ENCODE peak calls at places on chromosomes 1 and 21, in eight cellular contexts. W is tibial artery; Q is GF-D8; U is upper lobe of right lung; K is SHP77; B is fibroblast of villous mesenchyme; P is stimulated activated CD4-positive, alpha-beta T cell treated with anti-CD3 and anti-CD28 coated beads, Interleukin-2, amount 100 ng/mL, for 24 hours; Y is posterior cingulate gyrus. Z is an unnamed sample.

GRCh38 chr1:187634940-187635339 is 806.2 kb downstream of the PLA2G4A start:
- DNase-seq in Y (no peak), K (no peak), W (no peak), P (no peak), B (no peak), U (no peak), Q (no peak), Z (no peak)

GRCh38 chr1:75615664-75616435 is 4.9 kb upstream of the SLC44A5 start:
- DNase-seq in U (peak; percentile 67), Q (no peak), P (no peak), K (peak; percentile 5), B (peak; percentile 28), W (peak; percentile 20), Y (peak; percentile 38), Z (peak; percentile 65)

GRCh38 chr1:41239988-41240610 is 2.0 kb downstream of the SCMH1 start:
- DNase-seq in U (no peak), B (peak; percentile 96), P (no peak), K (no peak), Q (peak; percentile 68), Y (no peak), W (no peak), Z (no peak)

GRCh38 chr1:15705184-15705566 is 21.1 kb downstream of the PLEKHM2 start:
- DNase-seq in W (no peak), Y (no peak), U (no peak), P (no peak), K (no peak), B (no peak), Q (no peak), Z (no peak)

GRCh38 chr1:91552091-91552490 is 51.4 kb downstream of the CDC7 start:
- DNase-seq in Y (no peak), K (no peak), B (no peak), W (no peak), U (no peak), P (no peak), Q (no peak), Z (no peak)

GRCh38 chr1:108777839-108778238 is 31.4 kb downstream of the STXBP3 start:
- DNase-seq in K (no peak), U (no peak), Q (no peak), Y (no peak), B (no peak), P (no peak), W (no peak), Z (no peak)

GRCh38 chr1:90175490-90176157 is 180.7 kb downstream of the ZNF326 start:
- DNase-seq in U (no peak), P (no peak), B (no peak), W (no peak), Q (no peak), K (no peak), Y (no peak), Z (no peak)

GRCh38 chr1:181112071-181112929 is 23.8 kb downstream of the IER5 start:
- DNase-seq in K (peak; percentile 87), Y (no peak), W (peak; percentile 83), U (peak; percentile 84), B (peak; percentile 99), P (no peak), Q (no peak), Z (peak; percentile 15)

GRCh38 chr21:35491920-35492678 is 443.0 kb upstream of the RUNX1 start:
- DNase-seq in W (no peak), P (no peak), U (no peak), Q (peak; percentile 86), B (no peak), K (no peak), Y (no peak), Z (no peak)

GRCh38 chr1:93448292-93448982 is 519 bp downstream of the FNBP1L start:
- DNase-seq in W (no peak), P (peak; percentile 29), B (no peak), K (peak; percentile 27), U (peak; percentile 80), Y (peak; percentile 34), Q (no peak), Z (peak; percentile 80)

GRCh38 chr1:67468066-67468718 is 38.0 kb upstream of the SERBP1 start:
- DNase-seq in U (no peak), P (no peak), Y (no peak), K (no peak), Q (no peak), W (no peak), B (no peak), Z (no peak)

GRCh38 chr1:36339615-36340014 is 16.2 kb upstream of the EVA1B start:
- DNase-seq in B (no peak), Q (no peak), Y (no peak), W (no peak), U (no peak), P (no peak), K (no peak), Z (no peak)

GRCh38 chr1:109493227-109493626 is 667 bp upstream of the CYB561D1 start:
- DNase-seq in Q (no peak), P (no peak), Y (no peak), U (no peak), W (no peak), B (no peak), K (no peak), Z (peak; percentile 22)

GRCh38 chr1:58409826-58410225 is 136.7 kb downstream of the OMA1 start:
- DNase-seq in B (peak; percentile 81), U (no peak), K (no peak), Q (no peak), P (no peak), Y (no peak), W (no peak), Z (no peak)

GRCh38 chr1:43930168-43930948 is 3.2 kb upstream of the ARTN start:
- DNase-seq in W (no peak), P (no peak), Q (no peak), U (no peak), K (no peak), Y (no peak), B (no peak), Z (peak; percentile 3)

GRCh38 chr1:235883261-235883927 is 16.7 kb upstream of the LYST start:
- DNase-seq in B (peak; percentile 98), K (peak; percentile 53), Q (no peak), W (peak; percentile 95), Y (peak; percentile 78), P (no peak), U (peak; percentile 89), Z (no peak)

GRCh38 chr21:42347601-42348327 is 3.0 kb downstream of the TFF2 start:
- DNase-seq in Q (no peak), Y (no peak), B (no peak), K (no peak), W (no peak), P (no peak), U (peak; percentile 35), Z (no peak)

GRCh38 chr1:62230724-62231123 is 36.1 kb downstream of the L1TD1 start:
- DNase-seq in U (no peak), K (peak; percentile 4), W (no peak), B (peak; percentile 8), Q (no peak), P (no peak), Y (no peak), Z (peak; percentile 75)

GRCh38 chr1:3101127-3101939 is 32.3 kb downstream of the PRDM16 start:
- DNase-seq in P (no peak), K (no peak), Q (no peak), U (no peak), B (no peak), W (no peak), Y (no peak), Z (no peak)

GRCh38 chr1:177249231-177249630 is 78.5 kb downstream of the BRINP2 start:
- DNase-seq in K (no peak), U (no peak), B (no peak), W (no peak), Q (no peak), P (no peak), Y (no peak), Z (no peak)

GRCh38 chr1:61839702-61840101 is 97.4 kb downstream of the PATJ start:
- DNase-seq in Q (no peak), B (peak; percentile 47), Y (no peak), U (no peak), K (no peak), P (no peak), W (no peak), Z (no peak)

GRCh38 chr1:220371324-220371723 is 99.1 kb upstream of the RAB3GAP2 start:
- DNase-seq in Q (no peak), P (no peak), W (no peak), B (no peak), U (no peak), Y (no peak), K (no peak), Z (no peak)

GRCh38 chr1:155864393-155864792 is 5.0 kb downstream of the SYT11 start:
- DNase-seq in Q (no peak), Y (no peak), K (no peak), P (no peak), U (no peak), B (no peak), W (no peak), Z (no peak)

GRCh38 chr1:13764533-13764932 is 64.5 kb downstream of the PRDM2 start:
- DNase-seq in Q (no peak), B (peak; percentile 53), Y (no peak), P (no peak), U (no peak), K (no peak), W (no peak), Z (no peak)

GRCh38 chr1:152167835-152168534 is 9.0 kb upstream of the RPTN start:
- DNase-seq in K (no peak), W (peak; percentile 26), P (no peak), Q (peak; percentile 39), B (peak; percentile 81), U (no peak), Y (no peak), Z (no peak)

Z was measured in NCI-H146.